ENCODE peak calls at places on chromosomes 1 and 21, in five cellular contexts. X is EL, B is heart right ventricle, N is kidney tubule cell, G is cardiac muscle cell. M is an unnamed sample.

GRCh38 chr1:118151312-118151937 is 33.6 kb downstream of the SPAG17 start:
- DNase-seq in X (peak; percentile 60), B (peak; percentile 23), N (peak; percentile 65), G (peak; percentile 78), M (peak; percentile 64)

GRCh38 chr1:60679976-60680375 is 402.4 kb upstream of the NFIA start:
- DNase-seq in X (no peak), B (no peak), N (peak; percentile 59), G (no peak), M (no peak)

GRCh38 chr1:160066829-160067720 is 2.9 kb downstream of the KCNJ10 start:
- DNase-seq in X (no peak), B (no peak), N (no peak), G (no peak), M (no peak)

GRCh38 chr1:231241751-231242150 is 739 bp downstream of the GNPAT start:
- DNase-seq in X (peak; percentile 29), B (peak; percentile 8), N (peak; percentile 17), G (peak; percentile 2), M (no peak)

GRCh38 chr1:107003972-107004371 is 52.5 kb upstream of the PRMT6 start:
- DNase-seq in X (no peak), B (no peak), N (peak; percentile 92), G (no peak), M (no peak)

GRCh38 chr1:221719278-221719597 is 22.7 kb downstream of the DUSP10 start:
- DNase-seq in X (no peak), B (no peak), N (no peak), G (no peak), M (no peak)

GRCh38 chr1:9687876-9688582 is 36.5 kb downstream of the PIK3CD start:
- DNase-seq in X (peak; percentile 54), B (no peak), N (peak; percentile 58), G (peak; percentile 38), M (peak; percentile 49)

GRCh38 chr1:64536217-64536835 is 66.4 kb downstream of the CACHD1 start:
- DNase-seq in X (no peak), B (no peak), N (peak; percentile 59), G (no peak), M (no peak)

GRCh38 chr1:41811051-41811795 is 107.5 kb downstream of the HIVEP3 start:
- DNase-seq in X (peak; percentile 53), B (no peak), N (no peak), G (peak; percentile 50), M (peak; percentile 40)

GRCh38 chr1:231930257-231930947 is 303.8 kb downstream of the DISC1 start:
- DNase-seq in X (no peak), B (no peak), N (no peak), G (no peak), M (no peak)

GRCh38 chr21:29334717-29335428 is 36.2 kb downstream of the BACH1 start:
- DNase-seq in X (peak; percentile 88), B (no peak), N (no peak), G (peak; percentile 87), M (peak; percentile 98)

GRCh38 chr1:193971595-193971994 is 785.2 kb upstream of the B3GALT2 start:
- DNase-seq in X (peak; percentile 88), B (no peak), N (peak; percentile 33), G (peak; percentile 15), M (peak; percentile 62)

GRCh38 chr1:35855016-35855700 is 27.9 kb upstream of the AGO1 start:
- DNase-seq in X (no peak), B (no peak), N (no peak), G (no peak), M (no peak)

GRCh38 chr1:83593073-83593472 is 405.9 kb downstream of the TTLL7 start:
- DNase-seq in X (no peak), B (no peak), N (no peak), G (no peak), M (no peak)

GRCh38 chr1:214413315-214413714 is 132.4 kb downstream of the SMYD2 start:
- DNase-seq in X (no peak), B (no peak), N (no peak), G (no peak), M (no peak)

GRCh38 chr1:210123383-210123782 is 109.2 kb upstream of the SERTAD4 start:
- DNase-seq in X (no peak), B (no peak), N (no peak), G (no peak), M (no peak)

GRCh38 chr1:182185822-182186756 is 124.6 kb upstream of the ZNF648 start:
- DNase-seq in X (peak; percentile 80), B (no peak), N (peak; percentile 96), G (no peak), M (peak; percentile 63)

GRCh38 chr1:151314137-151314875 is 12.9 kb downstream of the PI4KB start:
- DNase-seq in X (peak; percentile 90), B (peak; percentile 78), N (peak; percentile 55), G (peak; percentile 91), M (peak; percentile 71)

GRCh38 chr1:27676410-27676809 is 4.4 kb upstream of the IFI6 start:
- DNase-seq in X (no peak), B (no peak), N (no peak), G (no peak), M (no peak)

GRCh38 chr1:19644761-19645543 is 841 bp downstream of the NBL1 start:
- DNase-seq in X (peak; percentile 47), B (peak; percentile 41), N (peak; percentile 53), G (no peak), M (no peak)

GRCh38 chr1:44355582-44356305 is 687 bp upstream of the ERI3 start:
- DNase-seq in X (no peak), B (no peak), N (no peak), G (no peak), M (no peak)

GRCh38 chr1:236471653-236472052 is 52.1 kb upstream of the LGALS8 start:
- DNase-seq in X (no peak), B (no peak), N (no peak), G (no peak), M (no peak)

GRCh38 chr1:159802060-159802459 is at the start of gene FCRL6:
- DNase-seq in X (no peak), B (no peak), N (no peak), G (no peak), M (no peak)

GRCh38 chr1:40404670-40405462 is 31.3 kb downstream of the SMAP2 start:
- DNase-seq in X (peak; percentile 67), B (peak; percentile 27), N (peak; percentile 64), G (peak; percentile 77), M (peak; percentile 77)

GRCh38 chr1:36580524-36580923 is 97.8 kb upstream of the CSF3R start:
- DNase-seq in X (no peak), B (no peak), N (no peak), G (no peak), M (no peak)

GRCh38 chr1:246141306-246141705 is 365.8 kb downstream of the SMYD3 start:
- DNase-seq in X (no peak), B (no peak), N (no peak), G (no peak), M (no peak)

GRCh38 chr1:51643362-51643761 is 26.5 kb downstream of the OSBPL9 start:
- DNase-seq in X (no peak), B (no peak), N (no peak), G (no peak), M (no peak)

M was measured in iris pigment epithelial cell.